ENCODE peak calls at places on chromosomes 2 and 18, in nine cellular contexts. D is OCI-LY7, P is coronary artery, Y is transverse colon, Z is astrocyte of the spinal cord, X is WTC11, I is AG10803, Q is cardiac muscle cell, R is hepatocyte. F is an unnamed sample.
A peak's percentile ranks its signal among the peaks of the same experiment; 100 is the strongest.

GRCh38 chr2:39665811-39666488 is at the start of gene TMEM178A:
- DNase-seq in Q (peak; percentile 57), Z (no peak), D (no peak), R (peak; percentile 39), P (no peak), I (no peak), Y (no peak), X (peak; percentile 55), F (peak; percentile 63)

GRCh38 chr18:12362473-12363174 is 14.4 kb downstream of the AFG3L2 start:
- DNase-seq in Y (no peak), R (no peak), P (no peak), Q (peak; percentile 64), D (no peak), Z (no peak), I (no peak), X (no peak), F (no peak)

GRCh38 chr18:7568426-7568825 is 1.3 kb downstream of the PTPRM start:
- DNase-seq in D (no peak), Z (peak; percentile 39), X (peak; percentile 70), Y (peak; percentile 9), I (peak; percentile 18), R (peak; percentile 66), P (peak; percentile 75), Q (peak; percentile 84), F (peak; percentile 83)

GRCh38 chr2:21155365-21156136 is 31.8 kb downstream of the TDRD15 start:
- DNase-seq in I (no peak), P (no peak), Z (no peak), Y (no peak), Q (no peak), X (no peak), R (no peak), D (no peak), F (no peak)

GRCh38 chr2:198012025-198012424 is 207.6 kb downstream of the PLCL1 start:
- DNase-seq in I (no peak), Y (no peak), R (no peak), D (no peak), X (no peak), P (no peak), Z (no peak), Q (no peak), F (no peak)

GRCh38 chr2:221590861-221591260 is 18.8 kb upstream of the EPHA4 start:
- DNase-seq in X (no peak), P (no peak), Q (no peak), R (no peak), Y (no peak), Z (no peak), I (no peak), D (no peak), F (no peak)

GRCh38 chr2:100928235-100928634 is 73.9 kb upstream of the RPL31 start:
- DNase-seq in Y (no peak), X (no peak), I (no peak), D (no peak), Z (no peak), Q (no peak), P (peak; percentile 17), R (no peak), F (no peak)

GRCh38 chr2:17728210-17728609 is 25.4 kb downstream of the SMC6 start:
- DNase-seq in Z (no peak), X (no peak), I (no peak), Q (no peak), R (no peak), D (no peak), Y (no peak), P (no peak), F (no peak)

GRCh38 chr2:133417410-133417809 is 150.9 kb downstream of the NCKAP5 start:
- DNase-seq in Z (no peak), R (no peak), P (no peak), D (no peak), I (no peak), X (no peak), Y (no peak), Q (no peak), F (no peak)

GRCh38 chr2:28665041-28665704 is 86.5 kb upstream of the PPP1CB start:
- DNase-seq in D (no peak), Z (peak; percentile 88), Q (no peak), X (no peak), Y (peak; percentile 64), P (peak; percentile 95), I (peak; percentile 82), R (peak; percentile 83), F (no peak)

GRCh38 chr18:21912339-21913239 is 172.0 kb downstream of the MIB1 start:
- DNase-seq in X (no peak), P (no peak), R (no peak), D (no peak), Z (no peak), Y (no peak), Q (peak; percentile 41), I (no peak), F (peak; percentile 22)

GRCh38 chr2:73970850-73971471 is 13.7 kb upstream of the TET3 start:
- DNase-seq in Z (no peak), Y (peak; percentile 82), D (peak; percentile 60), Q (peak; percentile 65), R (no peak), X (peak; percentile 20), I (peak; percentile 46), P (no peak), F (peak; percentile 27)

GRCh38 chr2:134124047-134124753 is 129.7 kb upstream of the MGAT5 start:
- DNase-seq in R (peak; percentile 80), Q (peak; percentile 44), I (no peak), D (peak; percentile 27), Z (no peak), X (no peak), P (no peak), Y (peak; percentile 72), F (no peak)

GRCh38 chr2:71473346-71474035 is 20.1 kb downstream of the DYSF start:
- DNase-seq in X (no peak), R (no peak), I (no peak), Q (no peak), Z (peak; percentile 32), D (no peak), Y (no peak), P (no peak), F (no peak)

GRCh38 chr2:11482473-11483031 is 16.6 kb upstream of the E2F6 start:
- DNase-seq in Q (peak; percentile 94), X (peak; percentile 82), P (no peak), Y (no peak), R (peak; percentile 53), Z (no peak), I (no peak), D (no peak), F (peak; percentile 89)
- TF ChIP-seq CTCF in Q (no peak), X (no peak), P (no peak), Y (no peak), R (peak; percentile 2), Z (no peak), I (no peak), D (no peak), F (peak; percentile 9)

DNA sequence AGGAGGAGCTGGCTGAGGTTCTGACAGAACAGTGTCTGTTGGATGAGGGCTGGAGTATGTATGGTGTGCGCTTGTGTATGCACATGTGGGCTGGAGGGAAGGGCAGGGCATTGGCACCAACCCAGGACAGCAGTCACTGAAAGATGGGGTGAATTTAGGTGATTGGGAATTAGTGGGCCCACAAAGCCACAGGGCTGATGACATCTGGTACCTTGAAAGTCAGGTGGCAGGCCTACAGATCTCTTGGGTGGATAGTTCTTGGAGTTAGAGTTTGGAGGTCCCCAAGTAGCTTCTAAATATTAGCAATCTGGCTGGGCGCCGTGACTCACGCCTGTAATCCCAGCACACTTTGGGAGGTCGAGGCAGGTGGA is 45.7 kb downstream of the C2orf42 start:
- DNase-seq in I (no peak), D (no peak), Q (no peak), Z (no peak), Y (no peak), X (no peak), P (no peak), R (no peak), F (no peak)
- TF ChIP-seq CTCF in I (no peak), D (no peak), Q (no peak), Z (no peak), Y (no peak), X (no peak), P (no peak), R (no peak), F (no peak)

DNA sequence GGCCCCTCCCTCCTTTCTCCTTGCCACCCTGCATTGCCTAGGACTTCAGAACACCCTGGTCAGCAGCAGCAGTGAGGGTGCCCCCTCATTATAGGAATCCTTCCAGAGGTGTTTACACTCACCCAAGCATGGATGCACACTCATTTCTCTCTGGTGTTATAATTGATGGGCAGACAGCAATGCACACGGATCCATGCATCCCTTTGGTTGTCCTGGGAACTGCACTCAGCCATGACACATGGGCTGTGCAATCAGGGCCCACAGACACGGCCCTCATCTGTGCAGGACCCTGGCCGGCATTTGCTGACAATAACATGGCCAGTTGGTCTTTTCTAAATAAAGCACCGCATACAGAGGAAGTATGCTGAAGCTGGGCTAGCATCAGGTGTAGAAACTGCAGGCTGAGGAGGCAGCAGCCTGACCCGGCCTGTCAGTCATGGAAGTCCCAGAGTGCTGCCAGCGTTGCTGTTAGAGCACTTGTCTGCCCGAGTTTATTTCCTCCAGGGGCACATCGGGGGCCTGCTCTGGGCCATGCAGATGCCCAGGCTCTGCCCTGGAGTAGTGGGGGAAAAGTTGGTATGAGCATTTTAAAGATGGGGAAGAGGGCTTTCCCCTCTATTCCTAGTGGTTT is 4.2 kb upstream of the PTPN18 start:
- DNase-seq in I (no peak), P (no peak), Z (no peak), D (peak; percentile 84), X (no peak), R (no peak), Y (no peak), Q (no peak), F (no peak)
- TF ChIP-seq CTCF in I (no peak), P (no peak), Z (no peak), D (no peak), X (no peak), R (no peak), Y (no peak), Q (no peak), F (no peak)

GRCh38 chr2:199404841-199405240 is 52.9 kb downstream of the SATB2 start:
- DNase-seq in R (no peak), Y (no peak), D (no peak), Z (peak; percentile 80), X (no peak), I (peak; percentile 73), Q (no peak), P (no peak), F (no peak)

GRCh38 chr2:199410130-199410529 is 47.6 kb downstream of the SATB2 start:
- DNase-seq in D (no peak), P (no peak), Z (peak; percentile 40), X (no peak), I (peak; percentile 40), Y (no peak), Q (no peak), R (no peak), F (no peak)

GRCh38 chr2:199407421-199407820 is 50.3 kb downstream of the SATB2 start:
- DNase-seq in X (no peak), Z (no peak), I (no peak), R (no peak), Y (no peak), D (no peak), P (no peak), Q (no peak), F (no peak)

GRCh38 chr2:199409705-199410104 is 48.0 kb downstream of the SATB2 start:
- DNase-seq in R (no peak), Z (no peak), Q (no peak), Y (no peak), I (peak; percentile 35), D (no peak), X (no peak), P (no peak), F (no peak)

DNA sequence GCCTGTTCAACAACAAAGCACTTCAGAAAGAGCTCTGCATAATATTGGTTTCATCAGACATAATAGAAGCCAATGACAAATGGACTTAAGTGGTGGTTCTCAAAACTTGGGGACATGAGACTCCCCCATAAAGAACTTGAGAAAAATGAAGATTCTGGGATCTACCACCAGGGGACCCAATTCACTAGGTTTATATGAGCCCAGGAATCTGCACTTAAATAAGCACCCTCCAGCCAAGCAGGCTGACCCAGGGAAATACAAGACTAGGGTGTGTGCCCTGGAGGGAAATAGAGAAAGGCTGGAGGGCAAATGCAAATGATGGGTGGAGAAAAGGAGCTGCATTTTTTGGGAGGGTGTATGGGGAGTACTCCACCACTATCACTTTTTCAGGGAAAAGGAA is 52.5 kb downstream of the SATB2 start:
- DNase-seq in R (no peak), I (peak; percentile 8), D (no peak), P (no peak), Z (no peak), Q (peak; percentile 17), X (peak; percentile 20), Y (no peak), F (no peak)
- TF ChIP-seq CTCF in R (no peak), I (peak; percentile 31), D (peak; percentile 61), P (no peak), Z (peak; percentile 30), Q (peak; percentile 37), X (peak; percentile 40), Y (no peak), F (peak; percentile 47)

F was measured in nephron progenitor cell.